ENCODE peak calls at places on chromosomes 6 and 20, in six cellular contexts. N, Q, A, J, R and G are unnamed samples.

GRCh38 chr6:10695086-10695657 is 400 bp downstream of the PAK1IP1 start:
- DNase-seq in N (no peak), Q (no peak), A (peak; percentile 16), J (no peak), R (no peak), G (no peak)

GRCh38 chr6:9496837-9497236 is 918.0 kb downstream of the TFAP2A start:
- DNase-seq in N (no peak), Q (no peak), A (no peak), J (no peak), R (no peak), G (no peak)

GRCh38 chr20:1734269-1734858 is 76.8 kb upstream of the SIRPG start:
- DNase-seq in N (no peak), Q (no peak), A (peak; percentile 51), J (no peak), R (no peak), G (no peak)

GRCh38 chr6:75246386-75246785 is 2.8 kb upstream of the COX7A2 start:
- DNase-seq in N (no peak), Q (no peak), A (no peak), J (no peak), R (no peak), G (no peak)

GRCh38 chr20:15242773-15243172 is 905.4 kb upstream of the FLRT3 start:
- DNase-seq in N (no peak), Q (no peak), A (no peak), J (no peak), R (no peak), G (no peak)

GRCh38 chr20:42191140-42191860 is 573.1 kb upstream of the CHD6 start:
- DNase-seq in N (no peak), Q (no peak), A (no peak), J (peak; percentile 63), R (no peak), G (no peak)

GRCh38 chr20:34240698-34241615 is at the start of gene ASIP:
- DNase-seq in N (no peak), Q (no peak), A (no peak), J (no peak), R (no peak), G (no peak)

GRCh38 chr6:106715922-106716321 is 86.5 kb downstream of the QRSL1 start:
- DNase-seq in N (no peak), Q (no peak), A (peak; percentile 18), J (no peak), R (no peak), G (no peak)

GRCh38 chr6:16596890-16597331 is 164.3 kb downstream of the ATXN1 start:
- DNase-seq in N (no peak), Q (no peak), A (no peak), J (peak; percentile 52), R (no peak), G (no peak)

GRCh38 chr6:43269273-43270007 is 26.2 kb downstream of the TTBK1 start:
- DNase-seq in N (peak; percentile 19), Q (no peak), A (no peak), J (peak; percentile 68), R (no peak), G (peak; percentile 41)

GRCh38 chr20:13268943-13269342 is 47.9 kb downstream of the ISM1 start:
- DNase-seq in N (no peak), Q (no peak), A (no peak), J (no peak), R (no peak), G (no peak)

GRCh38 chr20:42686057-42686456 is 503.6 kb downstream of the PTPRT start:
- DNase-seq in N (no peak), Q (no peak), A (no peak), J (no peak), R (no peak), G (no peak)

GRCh38 chr6:104540743-104541142 is 319.0 kb downstream of the HACE1 start:
- DNase-seq in N (no peak), Q (no peak), A (no peak), J (no peak), R (no peak), G (no peak)

GRCh38 chr20:57351042-57351783 is at the start of gene RAE1:
- DNase-seq in N (peak; percentile 87), Q (peak; percentile 89), A (peak; percentile 94), J (peak; percentile 96), R (peak; percentile 88), G (peak; percentile 82)

GRCh38 chr6:148146717-148147116 is 195.9 kb upstream of the SASH1 start:
- DNase-seq in N (peak; percentile 9), Q (no peak), A (peak; percentile 19), J (no peak), R (peak; percentile 7), G (no peak)

GRCh38 chr6:162922816-162923215 is 195.0 kb downstream of the PACRG start:
- DNase-seq in N (no peak), Q (no peak), A (no peak), J (no peak), R (no peak), G (no peak)

GRCh38 chr6:41895300-41896233 is at the start of gene USP49:
- DNase-seq in N (peak; percentile 89), Q (peak; percentile 98), A (peak; percentile 92), J (peak; percentile 98), R (peak; percentile 86), G (peak; percentile 90)